ENCODE peak calls at places on chromosomes 12 and 14, in five cellular contexts. U is suprapubic skin, E is ascending aorta, B is HFFc6, P is endothelial cell. K is an unnamed sample.

GRCh38 chr12:75792687-75793086 is 238.9 kb downstream of the PHLDA1 start:
- DNase-seq in U (no peak), E (no peak), B (no peak), P (no peak), K (no peak)

GRCh38 chr12:94372379-94372930 is 87.2 kb downstream of the CEP83 start:
- DNase-seq in U (no peak), E (no peak), B (no peak), P (no peak), K (no peak)

GRCh38 chr12:52264435-52264825 is 10.0 kb upstream of the KRT86 start:
- DNase-seq in U (no peak), E (no peak), B (no peak), P (no peak), K (no peak)

GRCh38 chr12:50401383-50402155 is 884 bp downstream of the LARP4 start:
- DNase-seq in U (peak; percentile 29), E (peak; percentile 66), B (no peak), P (no peak), K (no peak)

GRCh38 chr14:101254805-101255764 is 306.2 kb upstream of the DIO3 start:
- DNase-seq in U (no peak), E (no peak), B (no peak), P (no peak), K (no peak)

GRCh38 chr14:29836395-29836794 is 91.3 kb downstream of the PRKD1 start:
- DNase-seq in U (no peak), E (no peak), B (no peak), P (no peak), K (no peak)

GRCh38 chr14:59306775-59307174 is 118.3 kb downstream of the DAAM1 start:
- DNase-seq in U (no peak), E (no peak), B (peak; percentile 62), P (no peak), K (no peak)

GRCh38 chr12:3976351-3976938 is 103.2 kb upstream of the PARP11 start:
- DNase-seq in U (no peak), E (no peak), B (no peak), P (no peak), K (no peak)

GRCh38 chr14:24129410-24129998 is 955 bp upstream of the FITM1 start:
- DNase-seq in U (no peak), E (no peak), B (no peak), P (no peak), K (no peak)

GRCh38 chr14:70011098-70011497 is 131.9 kb downstream of the SMOC1 start:
- DNase-seq in U (no peak), E (no peak), B (no peak), P (no peak), K (no peak)

GRCh38 chr12:111196532-111196931 is 172.4 kb downstream of the PHETA1 start:
- DNase-seq in U (no peak), E (no peak), B (no peak), P (no peak), K (no peak)

GRCh38 chr12:47068539-47068938 is 10.9 kb upstream of the PCED1B start:
- DNase-seq in U (no peak), E (no peak), B (no peak), P (no peak), K (peak; percentile 44)

GRCh38 chr12:95336387-95337067 is 118.9 kb downstream of the VEZT start:
- DNase-seq in U (peak; percentile 82), E (peak; percentile 82), B (peak; percentile 79), P (peak; percentile 72), K (peak; percentile 78)

GRCh38 chr12:76558684-76559276 is 791 bp downstream of the OSBPL8 start:
- DNase-seq in U (peak; percentile 83), E (peak; percentile 76), B (peak; percentile 8), P (peak; percentile 50), K (peak; percentile 66)

GRCh38 chr12:57625261-57626032 is 7.6 kb downstream of the B4GALNT1 start:
- DNase-seq in U (peak; percentile 55), E (no peak), B (no peak), P (no peak), K (no peak)

GRCh38 chr14:76699901-76700590 is 61.2 kb upstream of the VASH1 start:
- DNase-seq in U (no peak), E (no peak), B (no peak), P (no peak), K (no peak)

GRCh38 chr14:23580152-23580926 is 1.7 kb upstream of the JPH4 start:
- DNase-seq in U (no peak), E (no peak), B (no peak), P (no peak), K (no peak)

GRCh38 chr12:67471810-67472209 is 176.7 kb upstream of the DYRK2 start:
- DNase-seq in U (no peak), E (no peak), B (no peak), P (no peak), K (no peak)

GRCh38 chr14:55077155-55077554 is 25.7 kb downstream of the MAPK1IP1L start:
- DNase-seq in U (no peak), E (no peak), B (peak; percentile 38), P (no peak), K (no peak)

GRCh38 chr12:109728921-109729836 is 15.6 kb downstream of the FAM222A start:
- DNase-seq in U (peak; percentile 70), E (no peak), B (no peak), P (no peak), K (no peak)

GRCh38 chr14:99773496-99774203 is 19.6 kb upstream of the EML1 start:
- DNase-seq in U (peak; percentile 69), E (peak; percentile 52), B (no peak), P (no peak), K (peak; percentile 88)

GRCh38 chr14:34628681-34629135 is 1.2 kb downstream of the SNX6 start:
- DNase-seq in U (no peak), E (peak; percentile 49), B (no peak), P (no peak), K (no peak)

GRCh38 chr14:101708853-101709532 is 52.5 kb upstream of the PPP2R5C start:
- DNase-seq in U (peak; percentile 70), E (no peak), B (no peak), P (no peak), K (no peak)

GRCh38 chr14:72692678-72693077 is 201.2 kb downstream of the DPF3 start:
- DNase-seq in U (no peak), E (no peak), B (no peak), P (no peak), K (no peak)

GRCh38 chr14:91078095-91078737 is 17.8 kb upstream of the RPS6KA5 start:
- DNase-seq in U (no peak), E (no peak), B (no peak), P (no peak), K (no peak)

GRCh38 chr12:55965240-55965639 is 602 bp downstream of the PMEL start:
- DNase-seq in U (no peak), E (no peak), B (no peak), P (no peak), K (peak; percentile 62)

GRCh38 chr12:32569256-32569655 is 109.8 kb upstream of the DNM1L start:
- DNase-seq in U (no peak), E (no peak), B (no peak), P (no peak), K (peak; percentile 81)

GRCh38 chr12:89357297-89357730 is 5.0 kb upstream of the DUSP6 start:
- DNase-seq in U (no peak), E (no peak), B (no peak), P (no peak), K (peak; percentile 20)

GRCh38 chr14:68816943-68817430 is 24.1 kb upstream of the ZFP36L1 start:
- DNase-seq in U (no peak), E (peak; percentile 65), B (no peak), P (no peak), K (no peak)

GRCh38 chr14:34554540-34555250 is 15.2 kb upstream of the EAPP start:
- DNase-seq in U (no peak), E (peak; percentile 56), B (peak; percentile 95), P (no peak), K (no peak)

DNA sequence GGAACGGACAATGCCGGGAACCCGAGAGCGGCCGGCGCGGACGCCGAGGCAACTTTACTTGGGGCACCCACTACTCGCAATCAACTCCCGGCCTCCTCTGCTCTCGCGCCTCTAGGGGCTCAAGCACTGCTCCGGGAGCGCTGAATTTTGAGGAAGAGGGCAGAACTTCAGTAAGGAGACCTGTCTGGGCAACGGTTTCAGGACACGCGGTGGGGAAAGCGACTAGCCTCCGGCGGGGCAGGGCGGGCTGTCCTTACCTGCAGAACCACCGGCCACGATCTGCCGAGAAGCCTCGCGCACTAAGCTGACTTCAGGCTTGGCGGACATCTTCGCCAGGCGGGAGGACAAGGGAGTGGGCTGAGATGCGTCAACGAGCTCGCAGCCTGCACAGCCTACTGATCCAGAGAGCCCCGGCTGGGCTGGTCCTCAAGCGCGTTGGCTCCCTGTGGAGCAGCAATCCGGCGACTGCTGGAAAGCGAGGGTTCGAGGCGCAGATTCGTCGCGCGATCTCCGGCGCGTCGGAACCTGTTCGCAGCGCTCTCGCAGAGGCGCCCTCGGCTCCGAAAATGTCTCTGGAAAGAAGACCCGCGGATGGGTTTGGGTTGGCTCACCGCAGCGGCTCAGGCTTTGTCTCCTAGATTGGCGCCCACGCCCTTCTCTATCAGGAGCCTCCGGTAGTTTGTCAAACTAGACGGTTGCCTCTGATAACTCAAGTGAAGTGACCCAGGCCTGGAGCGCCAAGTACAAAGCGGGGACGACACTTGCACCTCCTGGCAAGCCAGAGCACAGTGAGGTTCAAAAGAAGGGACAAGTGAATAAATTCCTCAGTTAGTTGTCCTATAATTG is at the start of gene SLC25A21:
- DNase-seq in U (peak; percentile 84), E (peak; percentile 77), B (peak; percentile 71), P (peak; percentile 72), K (peak; percentile 72)
- TF ChIP-seq CTCF in U (no peak), E (no peak), B (peak; percentile 38), P (no peak), K (no peak)

DNA sequence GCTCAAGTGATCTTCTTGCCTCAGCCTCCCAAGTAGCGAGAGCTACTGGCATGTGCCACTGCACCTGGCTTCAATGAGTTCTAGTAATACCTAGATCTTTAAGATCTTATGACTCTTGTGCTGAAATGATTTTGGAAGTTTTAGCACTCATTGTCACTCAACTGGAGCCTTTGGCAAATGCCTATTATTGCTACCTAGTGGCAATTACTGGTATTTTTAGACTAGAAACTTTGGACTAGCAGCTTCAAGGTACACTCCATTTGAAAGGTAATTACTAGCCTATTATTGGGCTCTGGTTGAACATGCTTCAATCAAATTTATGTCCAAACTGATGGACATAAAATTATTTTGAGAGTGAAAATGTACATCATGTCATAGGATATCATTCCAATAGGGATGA is 80.7 kb upstream of the MUCL1 start:
- DNase-seq in U (no peak), E (no peak), B (no peak), P (no peak), K (no peak)
- TF ChIP-seq CTCF in U (no peak), E (no peak), B (no peak), P (no peak), K (no peak)

DNA sequence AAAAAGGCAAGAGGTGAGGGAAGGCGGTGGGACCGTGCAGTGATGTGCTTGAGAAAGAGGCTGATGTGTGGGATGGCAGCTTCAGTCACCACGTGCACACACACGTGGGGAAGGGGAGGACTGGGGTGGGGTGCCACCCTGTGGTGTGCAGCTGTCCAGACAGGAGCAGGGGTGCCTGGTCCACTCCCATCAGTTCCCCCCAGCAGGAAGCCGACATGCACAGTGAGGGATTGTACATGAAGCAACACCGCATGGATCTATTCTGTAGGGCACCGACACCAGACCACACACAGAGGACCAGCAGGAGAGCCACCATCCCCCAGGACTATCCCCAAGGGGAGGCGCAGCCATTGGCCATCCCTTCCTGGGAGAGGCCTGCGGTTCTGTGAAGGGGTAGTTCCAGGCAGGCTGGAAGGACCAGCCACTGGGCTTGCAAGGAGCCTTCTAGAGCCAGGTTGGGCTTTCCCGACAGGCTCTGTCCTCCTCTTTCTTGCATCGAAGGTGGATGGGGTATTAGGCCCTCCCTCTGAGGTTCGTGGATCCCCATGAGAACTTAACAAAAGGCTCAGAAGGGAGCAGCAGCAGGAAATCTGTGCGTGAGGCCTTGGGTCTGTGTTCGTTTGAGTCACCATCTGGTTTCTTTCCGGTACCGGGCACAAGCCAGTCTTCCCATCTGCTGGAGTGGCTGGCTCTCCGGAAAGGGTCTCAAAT is 59.7 kb downstream of the PLEKHG3 start:
- DNase-seq in U (no peak), E (no peak), B (peak; percentile 42), P (no peak), K (peak; percentile 42)
- TF ChIP-seq CTCF in U (no peak), E (peak; percentile 20), B (peak; percentile 37), P (no peak), K (no peak)

GRCh38 chr12:2229661-2230539 is 177.1 kb downstream of the CACNA1C start:
- DNase-seq in U (no peak), E (no peak), B (no peak), P (no peak), K (no peak)
- TF ChIP-seq CTCF in U (no peak), E (no peak), B (no peak), P (no peak), K (no peak)

K was measured in glutamatergic neuron.